ENCODE peak calls at places on chromosomes 4 and X, in five cellular contexts. One of them, this sample, is unnamed.

GRCh38 chrX:21798677-21799219 is 40.7 kb upstream of the MBTPS2 start:
- DNase-seq in progenitor cell of endocrine pancreas: no peak
- DNase-seq in GM04503: no peak
- DNase-seq in activated T-cell treated with anti-CD3 and anti-CD28 coated beads for 1 hour: no peak
- DNase-seq in stimulated activated CD4-positive, alpha-beta T cell treated with anti-CD3 and anti-CD28 coated beads, Interleukin-12 subunit alpha, Interleukin-12 subunit beta, amount 100 ng/mL, for 48 hours: no peak
- DNase-seq in this sample: no peak

GRCh38 chr4:165928601-165929000 is 55.6 kb downstream of the TLL1 start:
- DNase-seq in activated T-cell treated with anti-CD3 and anti-CD28 coated beads for 1 hour: no peak
- DNase-seq in stimulated activated CD4-positive, alpha-beta T cell treated with anti-CD3 and anti-CD28 coated beads, Interleukin-12 subunit alpha, Interleukin-12 subunit beta, amount 100 ng/mL, for 48 hours: no peak
- DNase-seq in progenitor cell of endocrine pancreas: no peak
- DNase-seq in GM04503: no peak
- DNase-seq in this sample: no peak

GRCh38 chrX:68640661-68641060 is 6.8 kb upstream of the STARD8 start:
- DNase-seq in stimulated activated CD4-positive, alpha-beta T cell treated with anti-CD3 and anti-CD28 coated beads, Interleukin-12 subunit alpha, Interleukin-12 subunit beta, amount 100 ng/mL, for 48 hours: no peak
- DNase-seq in GM04503: no peak
- DNase-seq in activated T-cell treated with anti-CD3 and anti-CD28 coated beads for 1 hour: no peak
- DNase-seq in progenitor cell of endocrine pancreas: no peak
- DNase-seq in this sample: no peak

GRCh38 chr4:169900241-169900845 is 125.9 kb downstream of the MFAP3L start:
- DNase-seq in GM04503: no peak
- DNase-seq in progenitor cell of endocrine pancreas: no peak
- DNase-seq in activated T-cell treated with anti-CD3 and anti-CD28 coated beads for 1 hour: no peak
- DNase-seq in stimulated activated CD4-positive, alpha-beta T cell treated with anti-CD3 and anti-CD28 coated beads, Interleukin-12 subunit alpha, Interleukin-12 subunit beta, amount 100 ng/mL, for 48 hours: no peak
- DNase-seq in this sample: no peak

GRCh38 chr4:106594291-106594952 is 225.8 kb upstream of the GIMD1 start:
- DNase-seq in activated T-cell treated with anti-CD3 and anti-CD28 coated beads for 1 hour: no peak
- DNase-seq in stimulated activated CD4-positive, alpha-beta T cell treated with anti-CD3 and anti-CD28 coated beads, Interleukin-12 subunit alpha, Interleukin-12 subunit beta, amount 100 ng/mL, for 48 hours: no peak
- DNase-seq in GM04503: no peak
- DNase-seq in progenitor cell of endocrine pancreas: no peak
- DNase-seq in this sample: no peak

GRCh38 chr4:73597594-73597993 is 22.6 kb downstream of the RASSF6 start:
- DNase-seq in stimulated activated CD4-positive, alpha-beta T cell treated with anti-CD3 and anti-CD28 coated beads, Interleukin-12 subunit alpha, Interleukin-12 subunit beta, amount 100 ng/mL, for 48 hours: no peak
- DNase-seq in progenitor cell of endocrine pancreas: no peak
- DNase-seq in activated T-cell treated with anti-CD3 and anti-CD28 coated beads for 1 hour: no peak
- DNase-seq in GM04503: no peak
- DNase-seq in this sample: no peak

GRCh38 chr4:181541396-181541795 is 701.8 kb upstream of the TENM3 start:
- DNase-seq in GM04503: no peak
- DNase-seq in stimulated activated CD4-positive, alpha-beta T cell treated with anti-CD3 and anti-CD28 coated beads, Interleukin-12 subunit alpha, Interleukin-12 subunit beta, amount 100 ng/mL, for 48 hours: no peak
- DNase-seq in activated T-cell treated with anti-CD3 and anti-CD28 coated beads for 1 hour: no peak
- DNase-seq in progenitor cell of endocrine pancreas: no peak
- DNase-seq in this sample: no peak

GRCh38 chrX:40484408-40485091 is 96.2 kb upstream of the ATP6AP2 start:
- DNase-seq in stimulated activated CD4-positive, alpha-beta T cell treated with anti-CD3 and anti-CD28 coated beads, Interleukin-12 subunit alpha, Interleukin-12 subunit beta, amount 100 ng/mL, for 48 hours: no peak
- DNase-seq in activated T-cell treated with anti-CD3 and anti-CD28 coated beads for 1 hour: no peak
- DNase-seq in progenitor cell of endocrine pancreas: no peak
- DNase-seq in GM04503: no peak
- DNase-seq in this sample: no peak

GRCh38 chr4:150578745-150579470 is 3.0 kb upstream of the MAB21L2 start:
- DNase-seq in progenitor cell of endocrine pancreas: no peak
- DNase-seq in stimulated activated CD4-positive, alpha-beta T cell treated with anti-CD3 and anti-CD28 coated beads, Interleukin-12 subunit alpha, Interleukin-12 subunit beta, amount 100 ng/mL, for 48 hours: no peak
- DNase-seq in activated T-cell treated with anti-CD3 and anti-CD28 coated beads for 1 hour: no peak
- DNase-seq in GM04503: no peak
- DNase-seq in this sample: no peak

GRCh38 chr4:102787096-102787867 is 26.5 kb upstream of the MANBA start:
- DNase-seq in stimulated activated CD4-positive, alpha-beta T cell treated with anti-CD3 and anti-CD28 coated beads, Interleukin-12 subunit alpha, Interleukin-12 subunit beta, amount 100 ng/mL, for 48 hours: no peak
- DNase-seq in activated T-cell treated with anti-CD3 and anti-CD28 coated beads for 1 hour: no peak
- DNase-seq in progenitor cell of endocrine pancreas: no peak
- DNase-seq in GM04503: peak
- DNase-seq in this sample: no peak

GRCh38 chrX:107676559-107677378 is 48.5 kb downstream of the PRPS1 start:
- DNase-seq in activated T-cell treated with anti-CD3 and anti-CD28 coated beads for 1 hour: peak
- DNase-seq in GM04503: peak
- DNase-seq in progenitor cell of endocrine pancreas: no peak
- DNase-seq in stimulated activated CD4-positive, alpha-beta T cell treated with anti-CD3 and anti-CD28 coated beads, Interleukin-12 subunit alpha, Interleukin-12 subunit beta, amount 100 ng/mL, for 48 hours: peak
- DNase-seq in this sample: peak

GRCh38 chr4:170090667-170091052 is 904 bp upstream of the AADAT start:
- DNase-seq in activated T-cell treated with anti-CD3 and anti-CD28 coated beads for 1 hour: no peak
- DNase-seq in progenitor cell of endocrine pancreas: no peak
- DNase-seq in GM04503: no peak
- DNase-seq in stimulated activated CD4-positive, alpha-beta T cell treated with anti-CD3 and anti-CD28 coated beads, Interleukin-12 subunit alpha, Interleukin-12 subunit beta, amount 100 ng/mL, for 48 hours: no peak
- DNase-seq in this sample: no peak

GRCh38 chr4:33649015-33649414 is 2595.3 kb downstream of the ARAP2 start:
- DNase-seq in GM04503: peak
- DNase-seq in stimulated activated CD4-positive, alpha-beta T cell treated with anti-CD3 and anti-CD28 coated beads, Interleukin-12 subunit alpha, Interleukin-12 subunit beta, amount 100 ng/mL, for 48 hours: no peak
- DNase-seq in activated T-cell treated with anti-CD3 and anti-CD28 coated beads for 1 hour: no peak
- DNase-seq in progenitor cell of endocrine pancreas: no peak
- DNase-seq in this sample: no peak

GRCh38 chr4:2484993-2485392 is 16.1 kb downstream of the RNF4 start:
- DNase-seq in GM04503: no peak
- DNase-seq in stimulated activated CD4-positive, alpha-beta T cell treated with anti-CD3 and anti-CD28 coated beads, Interleukin-12 subunit alpha, Interleukin-12 subunit beta, amount 100 ng/mL, for 48 hours: peak
- DNase-seq in activated T-cell treated with anti-CD3 and anti-CD28 coated beads for 1 hour: peak
- DNase-seq in progenitor cell of endocrine pancreas: no peak
- DNase-seq in this sample: no peak

GRCh38 chr4:48756689-48757220 is 23.3 kb downstream of the FRYL start:
- DNase-seq in stimulated activated CD4-positive, alpha-beta T cell treated with anti-CD3 and anti-CD28 coated beads, Interleukin-12 subunit alpha, Interleukin-12 subunit beta, amount 100 ng/mL, for 48 hours: no peak
- DNase-seq in progenitor cell of endocrine pancreas: no peak
- DNase-seq in activated T-cell treated with anti-CD3 and anti-CD28 coated beads for 1 hour: no peak
- DNase-seq in GM04503: no peak
- DNase-seq in this sample: no peak